ENCODE peak calls at places on chromosomes 6 and 20, in nine cellular contexts. One of them, this sample, is unnamed.

GRCh38 chr6:33904050-33904827 is 100.4 kb upstream of the MLN start:
- DNase-seq in endodermal cell: no peak
- DNase-seq in activated T-helper 9 cell treated with anti-CD3 and anti-CD28 coated beads, Interleukin-2, amount 50 U/mL, for 16 hours: peak; percentile 27
- DNase-seq in heart right ventricle: no peak
- DNase-seq in KBM-7: no peak
- DNase-seq in MM.1S: peak; percentile 82
- DNase-seq in right cardiac atrium: no peak
- DNase-seq in stimulated activated naive CD8-positive, alpha-beta T cell treated with anti-CD3 and anti-CD28 coated beads, Interleukin-15, Interleukin-2, amounts not matched to agents 100 U/mL and 50 U/mL, for 24 hours: peak; percentile 59
- DNase-seq in astrocyte of the cerebellum: no peak
- DNase-seq in this sample: no peak

GRCh38 chr20:18139832-18140231 is 2.2 kb downstream of the KAT14 start:
- DNase-seq in endodermal cell: no peak
- DNase-seq in activated T-helper 9 cell treated with anti-CD3 and anti-CD28 coated beads, Interleukin-2, amount 50 U/mL, for 16 hours: no peak
- DNase-seq in heart right ventricle: no peak
- DNase-seq in KBM-7: no peak
- DNase-seq in MM.1S: no peak
- DNase-seq in right cardiac atrium: no peak
- DNase-seq in stimulated activated naive CD8-positive, alpha-beta T cell treated with anti-CD3 and anti-CD28 coated beads, Interleukin-15, Interleukin-2, amounts not matched to agents 100 U/mL and 50 U/mL, for 24 hours: no peak
- DNase-seq in astrocyte of the cerebellum: no peak
- DNase-seq in this sample: no peak

GRCh38 chr6:147287869-147288271 is 83.7 kb downstream of the STXBP5 start:
- DNase-seq in endodermal cell: no peak
- DNase-seq in activated T-helper 9 cell treated with anti-CD3 and anti-CD28 coated beads, Interleukin-2, amount 50 U/mL, for 16 hours: no peak
- DNase-seq in heart right ventricle: no peak
- DNase-seq in KBM-7: peak; percentile 24
- DNase-seq in MM.1S: no peak
- DNase-seq in right cardiac atrium: no peak
- DNase-seq in stimulated activated naive CD8-positive, alpha-beta T cell treated with anti-CD3 and anti-CD28 coated beads, Interleukin-15, Interleukin-2, amounts not matched to agents 100 U/mL and 50 U/mL, for 24 hours: no peak
- DNase-seq in astrocyte of the cerebellum: peak; percentile 42
- DNase-seq in this sample: peak; percentile 63

GRCh38 chr6:90907931-90908655 is 321.2 kb upstream of the MAP3K7 start:
- DNase-seq in endodermal cell: no peak
- DNase-seq in activated T-helper 9 cell treated with anti-CD3 and anti-CD28 coated beads, Interleukin-2, amount 50 U/mL, for 16 hours: no peak
- DNase-seq in heart right ventricle: no peak
- DNase-seq in KBM-7: no peak
- DNase-seq in MM.1S: no peak
- DNase-seq in right cardiac atrium: no peak
- DNase-seq in stimulated activated naive CD8-positive, alpha-beta T cell treated with anti-CD3 and anti-CD28 coated beads, Interleukin-15, Interleukin-2, amounts not matched to agents 100 U/mL and 50 U/mL, for 24 hours: no peak
- DNase-seq in astrocyte of the cerebellum: no peak
- DNase-seq in this sample: no peak

GRCh38 chr20:20303320-20303719 is 64.6 kb upstream of the INSM1 start:
- DNase-seq in endodermal cell: no peak
- DNase-seq in activated T-helper 9 cell treated with anti-CD3 and anti-CD28 coated beads, Interleukin-2, amount 50 U/mL, for 16 hours: no peak
- DNase-seq in heart right ventricle: no peak
- DNase-seq in KBM-7: no peak
- DNase-seq in MM.1S: no peak
- DNase-seq in right cardiac atrium: no peak
- DNase-seq in stimulated activated naive CD8-positive, alpha-beta T cell treated with anti-CD3 and anti-CD28 coated beads, Interleukin-15, Interleukin-2, amounts not matched to agents 100 U/mL and 50 U/mL, for 24 hours: no peak
- DNase-seq in astrocyte of the cerebellum: no peak
- DNase-seq in this sample: no peak

GRCh38 chr6:68211242-68211795 is 423.8 kb upstream of the ADGRB3 start:
- DNase-seq in endodermal cell: no peak
- DNase-seq in activated T-helper 9 cell treated with anti-CD3 and anti-CD28 coated beads, Interleukin-2, amount 50 U/mL, for 16 hours: no peak
- DNase-seq in heart right ventricle: no peak
- DNase-seq in KBM-7: no peak
- DNase-seq in MM.1S: no peak
- DNase-seq in right cardiac atrium: no peak
- DNase-seq in stimulated activated naive CD8-positive, alpha-beta T cell treated with anti-CD3 and anti-CD28 coated beads, Interleukin-15, Interleukin-2, amounts not matched to agents 100 U/mL and 50 U/mL, for 24 hours: no peak
- DNase-seq in astrocyte of the cerebellum: no peak
- DNase-seq in this sample: no peak

GRCh38 chr6:3258201-3258600 is 546 bp upstream of the PSMG4 start:
- DNase-seq in endodermal cell: no peak
- DNase-seq in activated T-helper 9 cell treated with anti-CD3 and anti-CD28 coated beads, Interleukin-2, amount 50 U/mL, for 16 hours: no peak
- DNase-seq in heart right ventricle: no peak
- DNase-seq in KBM-7: no peak
- DNase-seq in MM.1S: no peak
- DNase-seq in right cardiac atrium: no peak
- DNase-seq in stimulated activated naive CD8-positive, alpha-beta T cell treated with anti-CD3 and anti-CD28 coated beads, Interleukin-15, Interleukin-2, amounts not matched to agents 100 U/mL and 50 U/mL, for 24 hours: no peak
- DNase-seq in astrocyte of the cerebellum: no peak
- DNase-seq in this sample: no peak

GRCh38 chr6:168589275-168589674 is 148.3 kb downstream of the SMOC2 start:
- DNase-seq in endodermal cell: no peak
- DNase-seq in activated T-helper 9 cell treated with anti-CD3 and anti-CD28 coated beads, Interleukin-2, amount 50 U/mL, for 16 hours: no peak
- DNase-seq in heart right ventricle: no peak
- DNase-seq in KBM-7: no peak
- DNase-seq in MM.1S: no peak
- DNase-seq in right cardiac atrium: no peak
- DNase-seq in stimulated activated naive CD8-positive, alpha-beta T cell treated with anti-CD3 and anti-CD28 coated beads, Interleukin-15, Interleukin-2, amounts not matched to agents 100 U/mL and 50 U/mL, for 24 hours: no peak
- DNase-seq in astrocyte of the cerebellum: no peak
- DNase-seq in this sample: no peak

GRCh38 chr6:659716-660581 is 3.0 kb upstream of the HUS1B start:
- DNase-seq in endodermal cell: peak; percentile 88
- DNase-seq in activated T-helper 9 cell treated with anti-CD3 and anti-CD28 coated beads, Interleukin-2, amount 50 U/mL, for 16 hours: no peak
- DNase-seq in heart right ventricle: no peak
- DNase-seq in KBM-7: peak; percentile 46
- DNase-seq in MM.1S: no peak
- DNase-seq in right cardiac atrium: no peak
- DNase-seq in stimulated activated naive CD8-positive, alpha-beta T cell treated with anti-CD3 and anti-CD28 coated beads, Interleukin-15, Interleukin-2, amounts not matched to agents 100 U/mL and 50 U/mL, for 24 hours: peak; percentile 20
- DNase-seq in astrocyte of the cerebellum: no peak
- DNase-seq in this sample: peak; percentile 34

GRCh38 chr6:159094444-159095252 is 49.9 kb upstream of the TAGAP start:
- DNase-seq in endodermal cell: peak; percentile 55
- DNase-seq in activated T-helper 9 cell treated with anti-CD3 and anti-CD28 coated beads, Interleukin-2, amount 50 U/mL, for 16 hours: peak; percentile 44
- DNase-seq in heart right ventricle: no peak
- DNase-seq in KBM-7: no peak
- DNase-seq in MM.1S: no peak
- DNase-seq in right cardiac atrium: no peak
- DNase-seq in stimulated activated naive CD8-positive, alpha-beta T cell treated with anti-CD3 and anti-CD28 coated beads, Interleukin-15, Interleukin-2, amounts not matched to agents 100 U/mL and 50 U/mL, for 24 hours: peak; percentile 79
- DNase-seq in astrocyte of the cerebellum: no peak
- DNase-seq in this sample: no peak

GRCh38 chr6:33410711-33411631 is at the start of gene PHF1:
- DNase-seq in endodermal cell: no peak
- DNase-seq in activated T-helper 9 cell treated with anti-CD3 and anti-CD28 coated beads, Interleukin-2, amount 50 U/mL, for 16 hours: no peak
- DNase-seq in heart right ventricle: peak; percentile 83
- DNase-seq in KBM-7: peak; percentile 71
- DNase-seq in MM.1S: no peak
- DNase-seq in right cardiac atrium: peak; percentile 91
- DNase-seq in stimulated activated naive CD8-positive, alpha-beta T cell treated with anti-CD3 and anti-CD28 coated beads, Interleukin-15, Interleukin-2, amounts not matched to agents 100 U/mL and 50 U/mL, for 24 hours: no peak
- DNase-seq in astrocyte of the cerebellum: peak; percentile 38
- DNase-seq in this sample: no peak

GRCh38 chr20:57335392-57335791 is 5.8 kb downstream of the SPO11 start:
- DNase-seq in endodermal cell: no peak
- DNase-seq in activated T-helper 9 cell treated with anti-CD3 and anti-CD28 coated beads, Interleukin-2, amount 50 U/mL, for 16 hours: no peak
- DNase-seq in heart right ventricle: no peak
- DNase-seq in KBM-7: no peak
- DNase-seq in MM.1S: no peak
- DNase-seq in right cardiac atrium: no peak
- DNase-seq in stimulated activated naive CD8-positive, alpha-beta T cell treated with anti-CD3 and anti-CD28 coated beads, Interleukin-15, Interleukin-2, amounts not matched to agents 100 U/mL and 50 U/mL, for 24 hours: no peak
- DNase-seq in astrocyte of the cerebellum: no peak
- DNase-seq in this sample: no peak

GRCh38 chr6:13375360-13375878 is 47.1 kb upstream of the TBC1D7 start:
- DNase-seq in endodermal cell: no peak
- DNase-seq in activated T-helper 9 cell treated with anti-CD3 and anti-CD28 coated beads, Interleukin-2, amount 50 U/mL, for 16 hours: peak; percentile 21
- DNase-seq in heart right ventricle: no peak
- DNase-seq in KBM-7: no peak
- DNase-seq in MM.1S: peak; percentile 58
- DNase-seq in right cardiac atrium: no peak
- DNase-seq in stimulated activated naive CD8-positive, alpha-beta T cell treated with anti-CD3 and anti-CD28 coated beads, Interleukin-15, Interleukin-2, amounts not matched to agents 100 U/mL and 50 U/mL, for 24 hours: peak; percentile 61
- DNase-seq in astrocyte of the cerebellum: no peak
- DNase-seq in this sample: peak; percentile 35

GRCh38 chr20:53876470-53876869 is 193.9 kb downstream of the BCAS1 start:
- DNase-seq in endodermal cell: no peak
- DNase-seq in activated T-helper 9 cell treated with anti-CD3 and anti-CD28 coated beads, Interleukin-2, amount 50 U/mL, for 16 hours: no peak
- DNase-seq in heart right ventricle: no peak
- DNase-seq in KBM-7: no peak
- DNase-seq in MM.1S: no peak
- DNase-seq in right cardiac atrium: no peak
- DNase-seq in stimulated activated naive CD8-positive, alpha-beta T cell treated with anti-CD3 and anti-CD28 coated beads, Interleukin-15, Interleukin-2, amounts not matched to agents 100 U/mL and 50 U/mL, for 24 hours: no peak
- DNase-seq in astrocyte of the cerebellum: no peak
- DNase-seq in this sample: no peak

GRCh38 chr6:90947184-90948064 is 360.6 kb upstream of the MAP3K7 start:
- DNase-seq in endodermal cell: no peak
- DNase-seq in activated T-helper 9 cell treated with anti-CD3 and anti-CD28 coated beads, Interleukin-2, amount 50 U/mL, for 16 hours: no peak
- DNase-seq in heart right ventricle: no peak
- DNase-seq in KBM-7: no peak
- DNase-seq in MM.1S: no peak
- DNase-seq in right cardiac atrium: peak; percentile 42
- DNase-seq in stimulated activated naive CD8-positive, alpha-beta T cell treated with anti-CD3 and anti-CD28 coated beads, Interleukin-15, Interleukin-2, amounts not matched to agents 100 U/mL and 50 U/mL, for 24 hours: no peak
- DNase-seq in astrocyte of the cerebellum: no peak
- DNase-seq in this sample: no peak

GRCh38 chr6:20364327-20364726 is 37.4 kb upstream of the E2F3 start:
- DNase-seq in endodermal cell: no peak
- DNase-seq in activated T-helper 9 cell treated with anti-CD3 and anti-CD28 coated beads, Interleukin-2, amount 50 U/mL, for 16 hours: no peak
- DNase-seq in heart right ventricle: no peak
- DNase-seq in KBM-7: no peak
- DNase-seq in MM.1S: no peak
- DNase-seq in right cardiac atrium: no peak
- DNase-seq in stimulated activated naive CD8-positive, alpha-beta T cell treated with anti-CD3 and anti-CD28 coated beads, Interleukin-15, Interleukin-2, amounts not matched to agents 100 U/mL and 50 U/mL, for 24 hours: no peak
- DNase-seq in astrocyte of the cerebellum: no peak
- DNase-seq in this sample: no peak